ENCODE peak calls at places on chromosomes 2 and 18, in seven cellular contexts. S, A, G, F, E, V and C are unnamed samples.

GRCh38 chr2:203891474-203891873 is 23.9 kb downstream of the CTLA4 start:
- DNase-seq in E (no peak), V (no peak), S (no peak), A (no peak), F (no peak), G (peak), C (no peak)

GRCh38 chr2:159922563-159922962 is 124.6 kb upstream of the CD302 start:
- DNase-seq in F (no peak), G (peak), A (no peak), E (no peak), V (no peak), S (no peak), C (no peak)

GRCh38 chr18:59249186-59249774 is 24.0 kb downstream of the RAX start:
- DNase-seq in V (peak), A (peak), E (peak), G (peak), S (peak), F (peak), C (no peak)

GRCh38 chr18:13452448-13452811 is 233.9 kb downstream of the LDLRAD4 start:
- DNase-seq in G (peak), E (peak), A (no peak), S (no peak), F (no peak), V (peak), C (no peak)

GRCh38 chr2:216657963-216658362 is 24.7 kb downstream of the IGFBP2 start:
- DNase-seq in G (peak), E (no peak), S (no peak), A (no peak), V (no peak), F (no peak), C (no peak)

GRCh38 chr2:118599141-118599540 is 248.3 kb downstream of the EN1 start:
- DNase-seq in A (no peak), G (no peak), S (no peak), E (no peak), F (no peak), V (no peak), C (no peak)

GRCh38 chr2:224165901-224166319 is 126.8 kb upstream of the SERPINE2 start:
- DNase-seq in S (no peak), E (no peak), A (no peak), G (no peak), F (no peak), V (peak), C (no peak)

GRCh38 chr2:160039166-160039903 is 23.1 kb downstream of the PLA2R1 start:
- DNase-seq in E (no peak), V (peak), F (peak), S (no peak), G (peak), A (no peak), C (no peak)

GRCh38 chr2:109382946-109383345 is 230.8 kb downstream of the SEPTIN10 start:
- DNase-seq in E (peak), S (no peak), A (no peak), G (peak), F (peak), V (peak), C (peak)

GRCh38 chr2:10875126-10875525 is 36.6 kb upstream of the KCNF1 start:
- DNase-seq in E (no peak), S (no peak), V (no peak), A (no peak), F (no peak), G (no peak), C (no peak)

GRCh38 chr18:48138211-48138610 is 207.8 kb upstream of the SMAD2 start:
- DNase-seq in V (no peak), E (no peak), A (no peak), G (no peak), S (no peak), F (no peak), C (no peak)

GRCh38 chr2:120935339-120936313 is 200.0 kb downstream of the GLI2 start:
- DNase-seq in S (peak), V (peak), F (peak), E (peak), A (peak), G (peak), C (no peak)

GRCh38 chr2:102367331-102367971 is 11.9 kb downstream of the IL18R1 start:
- DNase-seq in E (no peak), A (no peak), F (no peak), S (no peak), V (no peak), G (no peak), C (no peak)

GRCh38 chr2:120541972-120542670 is 193.5 kb upstream of the GLI2 start:
- DNase-seq in F (peak), S (no peak), E (no peak), G (no peak), V (no peak), A (no peak), C (no peak)

GRCh38 chr2:43438858-43439655 is 156.8 kb downstream of the THADA start:
- DNase-seq in V (peak), F (no peak), A (no peak), E (no peak), S (no peak), G (no peak), C (no peak)

DNA sequence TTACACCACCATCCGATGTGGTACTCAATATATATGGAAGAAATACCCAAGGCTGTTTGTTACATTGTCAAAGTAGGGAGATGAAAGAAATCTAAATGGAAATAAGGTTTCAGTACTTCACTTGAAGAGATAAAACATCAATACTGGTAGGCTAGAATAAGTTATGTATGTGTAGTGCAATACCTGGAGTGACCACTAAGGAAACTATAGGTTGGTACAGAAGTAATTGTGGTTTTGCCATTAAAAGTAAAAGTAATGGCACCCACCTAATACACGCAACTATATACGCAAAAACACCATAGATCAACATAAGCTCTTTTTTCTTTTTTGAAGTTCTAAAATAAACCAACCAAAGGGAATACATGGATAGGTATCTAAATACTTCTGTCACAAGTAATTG is 143.2 kb upstream of the KYNU start:
- DNase-seq in A (no peak), S (no peak), F (no peak), E (no peak), V (no peak), G (no peak), C (no peak)
- TF ChIP-seq CTCF in A (peak), S (no peak), F (no peak), E (no peak), V (no peak), G (peak), C (no peak)

DNA sequence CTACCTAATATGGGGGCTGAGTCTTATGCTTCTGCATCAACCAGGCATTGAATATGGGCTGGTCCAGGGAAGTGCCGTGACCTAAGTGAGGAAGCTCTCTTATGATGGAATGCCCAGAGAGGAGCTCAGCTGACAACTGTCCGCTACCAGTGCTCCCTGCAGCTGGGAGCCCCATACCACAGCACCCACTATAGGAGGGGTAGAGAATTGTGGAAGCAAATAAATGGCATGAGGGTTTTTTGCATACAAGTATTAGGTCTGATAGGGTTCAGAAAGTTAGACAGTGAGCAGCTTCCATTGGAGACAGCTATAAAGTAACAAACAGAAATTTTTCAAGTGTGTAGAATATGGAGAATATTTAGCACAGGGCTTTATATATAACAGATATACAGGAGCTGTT is 4.6 kb downstream of the TIMM21 start:
- DNase-seq in F (no peak), E (no peak), G (no peak), S (no peak), A (no peak), V (no peak), C (no peak)
- TF ChIP-seq CTCF in F (no peak), E (no peak), G (peak), S (no peak), A (no peak), V (peak), C (no peak)

GRCh38 chr2:41963661-41964525 is 83.9 kb upstream of the PKDCC start:
- DNase-seq in G (peak), E (peak), F (peak), S (peak), V (peak), A (peak), C (peak)
- TF ChIP-seq CTCF in G (no peak), E (no peak), F (no peak), S (no peak), V (no peak), A (no peak), C (no peak)

GRCh38 chr2:74854401-74854800 is 20.5 kb downstream of the HK2 start:
- DNase-seq in V (no peak), F (no peak), S (no peak), A (no peak), E (no peak), G (no peak), C (no peak)

GRCh38 chr2:74847075-74847858 is 13.3 kb downstream of the HK2 start:
- DNase-seq in A (no peak), S (no peak), E (no peak), G (no peak), V (no peak), F (no peak), C (no peak)

GRCh38 chr2:74846481-74846880 is 12.6 kb downstream of the HK2 start:
- DNase-seq in G (no peak), A (no peak), E (no peak), S (no peak), F (no peak), V (no peak), C (no peak)

GRCh38 chr2:74849228-74849892 is 15.4 kb downstream of the HK2 start:
- DNase-seq in V (peak), F (peak), A (no peak), G (no peak), S (no peak), E (no peak), C (no peak)

GRCh38 chr2:74850816-74851566 is 17.1 kb downstream of the HK2 start:
- DNase-seq in G (peak), A (no peak), V (peak), S (no peak), F (no peak), E (peak), C (no peak)
- TF ChIP-seq CTCF in G (no peak), A (no peak), V (no peak), S (no peak), F (no peak), E (no peak), C (no peak)

GRCh38 chr2:183038341-183039300 is at the start of gene NCKAP1:
- DNase-seq in S (peak), A (peak), V (peak), F (peak), E (peak), G (peak), C (peak)

GRCh38 chr2:183035298-183035953 is 2.8 kb downstream of the NCKAP1 start:
- DNase-seq in V (peak), S (no peak), G (peak), E (no peak), A (no peak), F (no peak), C (no peak)

GRCh38 chr2:183035954-183036669 is 2.1 kb downstream of the NCKAP1 start:
- DNase-seq in A (no peak), E (no peak), S (no peak), V (no peak), F (no peak), G (no peak), C (no peak)

GRCh38 chr2:183037660-183038340 is 457 bp downstream of the NCKAP1 start:
- DNase-seq in V (peak), S (peak), A (peak), E (peak), G (no peak), F (peak), C (no peak)

GRCh38 chr2:183037281-183037659 is 987 bp downstream of the NCKAP1 start:
- DNase-seq in G (peak), E (peak), V (peak), A (no peak), S (peak), F (no peak), C (no peak)
- TF ChIP-seq CTCF in G (no peak), E (peak), V (no peak), A (no peak), S (no peak), F (no peak), C (no peak)

DNA sequence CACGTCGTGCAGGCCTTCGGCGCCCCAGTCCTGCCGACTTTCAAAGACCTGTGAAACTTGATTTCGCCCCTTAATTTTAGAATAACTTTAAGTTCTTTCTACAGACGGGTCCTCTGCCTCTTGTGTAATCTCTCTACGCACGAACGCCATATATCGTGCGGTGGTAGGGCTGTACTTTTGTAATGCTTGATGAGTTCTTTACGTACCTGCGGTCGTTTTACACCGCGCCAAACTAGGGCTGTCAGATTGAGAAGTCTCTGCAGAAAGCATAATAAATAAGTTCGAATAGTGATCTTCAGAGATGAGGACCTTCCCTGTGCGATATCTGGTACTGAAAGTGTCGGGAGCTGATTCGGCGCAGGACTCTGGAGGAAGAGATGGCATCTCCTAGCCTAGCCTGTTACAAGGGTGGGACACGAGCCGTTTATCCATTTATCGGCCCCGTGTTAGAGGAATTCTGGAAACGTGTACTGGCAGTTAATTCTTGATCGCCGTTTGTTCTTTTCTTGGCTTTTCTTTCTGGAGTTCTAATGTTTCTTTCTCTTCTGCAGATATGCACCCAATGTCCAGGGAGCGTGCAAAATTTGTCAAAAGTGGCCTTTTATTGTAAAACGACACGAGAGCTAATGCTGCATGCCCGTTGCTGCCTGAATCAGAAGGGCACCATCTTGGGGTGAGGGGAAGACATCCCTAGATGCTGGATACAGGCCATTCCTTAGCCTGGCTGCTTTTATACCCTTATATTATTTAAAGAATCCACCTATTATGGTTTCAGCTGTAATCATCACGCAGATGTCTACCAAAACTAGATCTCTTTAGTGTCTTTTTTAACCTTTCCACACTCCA is 781 bp upstream of the SLC5A6 start:
- DNase-seq in E (peak), F (no peak), V (peak), A (no peak), S (peak), G (peak), C (no peak)
- TF ChIP-seq CTCF in E (no peak), F (no peak), V (no peak), A (no peak), S (peak), G (no peak), C (no peak)

GRCh38 chr2:156215656-156216055 is 116.9 kb downstream of the NR4A2 start:
- DNase-seq in F (no peak), E (no peak), S (no peak), V (peak), A (no peak), G (no peak), C (no peak)
- TF ChIP-seq CTCF in F (no peak), E (no peak), S (no peak), V (no peak), A (no peak), G (no peak), C (no peak)

DNA sequence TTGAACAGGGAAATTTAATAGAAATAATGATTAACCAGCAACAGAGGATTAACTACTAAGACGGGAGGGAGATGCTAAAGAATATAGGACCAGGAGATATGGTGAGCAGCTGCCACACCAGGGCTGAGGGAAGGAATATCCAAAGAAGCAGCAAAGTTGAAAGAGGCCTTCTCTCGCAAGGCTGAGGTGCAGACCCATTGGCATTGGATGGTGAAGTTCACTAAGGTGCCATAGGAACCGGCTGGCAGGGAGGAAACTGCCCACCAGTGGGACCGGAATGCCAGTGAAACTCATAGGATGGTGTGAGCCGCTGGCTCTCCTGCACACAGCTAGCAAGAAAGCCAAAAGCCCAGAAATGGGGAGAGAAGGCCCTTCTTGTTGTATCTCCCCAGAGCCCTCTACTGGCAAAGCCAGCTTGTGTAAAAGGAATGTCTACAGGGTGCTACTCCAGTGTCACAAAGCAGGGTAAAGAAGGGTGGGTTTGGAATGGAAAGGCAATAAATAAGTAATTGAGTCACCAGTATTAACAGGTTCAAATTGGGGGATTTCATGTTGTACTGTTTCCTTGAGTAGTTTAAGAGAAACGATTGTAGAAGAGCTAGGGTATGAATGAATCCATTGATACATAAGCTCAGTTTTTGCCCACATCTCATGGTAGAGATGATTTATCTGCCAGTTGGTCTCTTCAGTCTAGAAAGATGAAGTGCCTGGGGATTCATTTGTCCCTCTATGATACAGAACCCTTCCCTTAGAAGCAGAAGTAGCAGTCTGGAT is 36.0 kb downstream of the FARP2 start:
- DNase-seq in G (peak), A (no peak), S (peak), V (no peak), F (peak), E (peak), C (no peak)
- TF ChIP-seq CTCF in G (peak), A (no peak), S (peak), V (peak), F (peak), E (peak), C (no peak)